ENCODE peak calls at places on chromosomes 16 and 17, in five cellular contexts. L, X, J, I and O are unnamed samples.

GRCh38 chr16:63682844-63683243 is 1439.0 kb downstream of the CDH11 start:
- DNase-seq in L (no peak), X (no peak), J (no peak), I (no peak), O (no peak)

GRCh38 chr16:67666032-67666537 is 465 bp downstream of the ENKD1 start:
- DNase-seq in L (no peak), X (no peak), J (no peak), I (no peak), O (peak)

GRCh38 chr16:101586-101985 is 23.6 kb downstream of the MPG start:
- DNase-seq in L (no peak), X (no peak), J (no peak), I (no peak), O (no peak)

GRCh38 chr16:67546761-67547422 is 15.4 kb upstream of the CTCF start:
- DNase-seq in L (peak), X (peak), J (peak), I (peak), O (peak)

GRCh38 chr17:40069751-40070643 is 7.2 kb downstream of the THRA start:
- DNase-seq in L (no peak), X (no peak), J (peak), I (peak), O (peak)

GRCh38 chr17:82439829-82440365 is 10.7 kb downstream of the CYBC1 start:
- DNase-seq in L (no peak), X (no peak), J (no peak), I (no peak), O (no peak)

GRCh38 chr17:35244345-35245195 is 1.7 kb downstream of the SLFN5 start:
- DNase-seq in L (peak), X (peak), J (peak), I (peak), O (peak)

GRCh38 chr16:72198021-72198420 is 26.1 kb upstream of the PMFBP1 start:
- DNase-seq in L (no peak), X (peak), J (no peak), I (no peak), O (peak)

GRCh38 chr16:88208112-88208511 is 174.6 kb upstream of the ZNF469 start:
- DNase-seq in L (no peak), X (no peak), J (no peak), I (no peak), O (peak)

GRCh38 chr17:41420134-41420533 is 4.3 kb downstream of the KRT37 start:
- DNase-seq in L (no peak), X (no peak), J (no peak), I (no peak), O (no peak)

GRCh38 chr17:74780443-74781238 is 4.5 kb upstream of the NAT9 start:
- DNase-seq in L (peak), X (no peak), J (peak), I (peak), O (no peak)

GRCh38 chr16:3580271-3580670 is 3.1 kb upstream of the NLRC3 start:
- DNase-seq in L (no peak), X (no peak), J (no peak), I (peak), O (no peak)

GRCh38 chr17:66829386-66829864 is 5.5 kb upstream of the CACNG5 start:
- DNase-seq in L (no peak), X (no peak), J (peak), I (no peak), O (peak)

GRCh38 chr17:81429813-81430510 is 34.7 kb downstream of the BAHCC1 start:
- DNase-seq in L (no peak), X (no peak), J (no peak), I (no peak), O (no peak)

GRCh38 chr17:73911726-73912359 is 267.6 kb upstream of the SDK2 start:
- DNase-seq in L (no peak), X (no peak), J (no peak), I (no peak), O (no peak)

GRCh38 chr16:62870554-62870953 is 834.3 kb upstream of the CDH8 start:
- DNase-seq in L (no peak), X (no peak), J (no peak), I (no peak), O (no peak)

GRCh38 chr16:84680843-84681629 is 18.8 kb upstream of the USP10 start:
- DNase-seq in L (no peak), X (no peak), J (no peak), I (no peak), O (no peak)

GRCh38 chr16:3358884-3359283 is 3.2 kb downstream of the OR2C1 start:
- DNase-seq in L (no peak), X (no peak), J (no peak), I (no peak), O (no peak)

GRCh38 chr17:10270258-10270657 is 71.9 kb upstream of the GAS7 start:
- DNase-seq in L (no peak), X (no peak), J (no peak), I (no peak), O (no peak)

GRCh38 chr16:60031751-60032150 is 1297.6 kb upstream of the GOT2 start:
- DNase-seq in L (no peak), X (no peak), J (no peak), I (no peak), O (no peak)

GRCh38 chr17:77822302-77823030 is 136.0 kb upstream of the TNRC6C start:
- DNase-seq in L (no peak), X (no peak), J (no peak), I (no peak), O (no peak)

GRCh38 chr17:57273471-57273870 is 17.1 kb downstream of the MSI2 start:
- DNase-seq in L (no peak), X (no peak), J (no peak), I (no peak), O (no peak)
- TF ChIP-seq CTCF in L (no peak), X (no peak), J (no peak), I (no peak), O (no peak)

GRCh38 chr17:3976675-3977171 is 12.5 kb upstream of the ATP2A3 start:
- DNase-seq in L (no peak), X (peak), J (no peak), I (no peak), O (no peak)
- TF ChIP-seq POLR2A in L (no peak), X (no peak), J (no peak), I (no peak), O (peak)

GRCh38 chr17:80262775-80263244 is 2.2 kb downstream of the RNF213 start:
- DNase-seq in L (no peak), X (no peak), J (no peak), I (no peak), O (no peak)
- H3K4me3 ChIP-seq in L (no peak), X (no peak), J (peak), I (no peak), O (peak)

GRCh38 chr16:82016268-82016667 is 5.0 kb upstream of the SDR42E1 start:
- DNase-seq in L (peak), X (no peak), J (peak), I (no peak), O (no peak)
- TF ChIP-seq CTCF in L (peak), X (no peak), J (peak), I (peak), O (no peak)